ENCODE peak calls at places on chromosomes 2 and 18, in seven cellular contexts. One of them, this sample, is unnamed.

GRCh38 chr2:19073522-19073921 is 284.9 kb downstream of the OSR1 start:
- DNase-seq in kidney: no peak
- DNase-seq in kidney epithelial cell: peak; percentile 79
- DNase-seq in heart left ventricle: no peak
- DNase-seq in brain microvascular endothelial cell: peak; percentile 42
- DNase-seq in BJ: peak; percentile 3
- DNase-seq in A549: peak; percentile 59
- DNase-seq in this sample: peak; percentile 82

GRCh38 chr18:49052891-49053644 is 102.3 kb upstream of the SMAD7 start:
- DNase-seq in kidney epithelial cell: peak; percentile 2
- DNase-seq in BJ: peak; percentile 90
- DNase-seq in A549: no peak
- DNase-seq in brain microvascular endothelial cell: peak; percentile 99
- DNase-seq in heart left ventricle: no peak
- DNase-seq in kidney: no peak
- DNase-seq in this sample: peak; percentile 70

GRCh38 chr2:69514406-69514805 is 77.2 kb upstream of the NFU1 start:
- DNase-seq in A549: no peak
- DNase-seq in heart left ventricle: no peak
- DNase-seq in brain microvascular endothelial cell: peak; percentile 87
- DNase-seq in kidney: peak; percentile 84
- DNase-seq in kidney epithelial cell: peak; percentile 35
- DNase-seq in BJ: peak; percentile 19
- DNase-seq in this sample: peak; percentile 27

GRCh38 chr2:25851740-25852503 is 26.4 kb downstream of the ASXL2 start:
- DNase-seq in kidney: no peak
- DNase-seq in brain microvascular endothelial cell: peak; percentile 81
- DNase-seq in heart left ventricle: no peak
- DNase-seq in kidney epithelial cell: peak; percentile 59
- DNase-seq in BJ: peak; percentile 55
- DNase-seq in A549: peak; percentile 68
- DNase-seq in this sample: peak; percentile 56

GRCh38 chr2:235332240-235332890 is 161.5 kb upstream of the AGAP1 start:
- DNase-seq in heart left ventricle: no peak
- DNase-seq in kidney epithelial cell: no peak
- DNase-seq in brain microvascular endothelial cell: no peak
- DNase-seq in A549: no peak
- DNase-seq in BJ: no peak
- DNase-seq in kidney: no peak
- DNase-seq in this sample: no peak

GRCh38 chr18:77178559-77178958 is 46.0 kb upstream of the MBP start:
- DNase-seq in kidney epithelial cell: no peak
- DNase-seq in heart left ventricle: no peak
- DNase-seq in A549: no peak
- DNase-seq in brain microvascular endothelial cell: no peak
- DNase-seq in kidney: no peak
- DNase-seq in BJ: no peak
- DNase-seq in this sample: no peak

GRCh38 chr2:230067990-230068657 is 600 bp downstream of the SLC16A14 start:
- DNase-seq in heart left ventricle: peak; percentile 62
- DNase-seq in kidney epithelial cell: no peak
- DNase-seq in kidney: peak; percentile 86
- DNase-seq in BJ: no peak
- DNase-seq in brain microvascular endothelial cell: peak; percentile 1
- DNase-seq in A549: peak; percentile 7
- DNase-seq in this sample: no peak

GRCh38 chr2:22375094-22375493 is 1009.9 kb upstream of the KLHL29 start:
- DNase-seq in brain microvascular endothelial cell: no peak
- DNase-seq in A549: no peak
- DNase-seq in BJ: no peak
- DNase-seq in kidney: no peak
- DNase-seq in heart left ventricle: no peak
- DNase-seq in kidney epithelial cell: no peak
- DNase-seq in this sample: no peak

GRCh38 chr2:181790716-181791649 is 100.5 kb upstream of the ITPRID2 start:
- DNase-seq in BJ: peak; percentile 83
- DNase-seq in kidney epithelial cell: peak; percentile 97
- DNase-seq in kidney: no peak
- DNase-seq in brain microvascular endothelial cell: peak; percentile 94
- DNase-seq in A549: peak; percentile 68
- DNase-seq in heart left ventricle: no peak
- DNase-seq in this sample: peak; percentile 95

GRCh38 chr2:71190959-71191943 is 35.7 kb downstream of the PAIP2B start:
- DNase-seq in A549: no peak
- DNase-seq in kidney: no peak
- DNase-seq in kidney epithelial cell: no peak
- DNase-seq in heart left ventricle: no peak
- DNase-seq in BJ: no peak
- DNase-seq in brain microvascular endothelial cell: peak; percentile 2
- DNase-seq in this sample: no peak

GRCh38 chr18:37385846-37386435 is 179.7 kb downstream of the CELF4 start:
- DNase-seq in heart left ventricle: no peak
- DNase-seq in brain microvascular endothelial cell: no peak
- DNase-seq in BJ: no peak
- DNase-seq in kidney epithelial cell: no peak
- DNase-seq in kidney: no peak
- DNase-seq in A549: no peak
- DNase-seq in this sample: no peak
- TF ChIP-seq CTCF in heart left ventricle: peak; percentile 69
- TF ChIP-seq CTCF in brain microvascular endothelial cell: peak; percentile 39
- TF ChIP-seq CTCF in BJ: peak; percentile 50
- TF ChIP-seq CTCF in kidney epithelial cell: peak; percentile 47
- TF ChIP-seq CTCF in kidney: peak; percentile 62
- TF ChIP-seq CTCF in A549: peak; percentile 64
- TF ChIP-seq CTCF in this sample: peak; percentile 44

GRCh38 chr2:240164586-240164985 is 24.1 kb upstream of the OTOS start:
- DNase-seq in A549: no peak
- DNase-seq in brain microvascular endothelial cell: no peak
- DNase-seq in kidney epithelial cell: no peak
- DNase-seq in heart left ventricle: no peak
- DNase-seq in kidney: peak; percentile 36
- DNase-seq in BJ: no peak
- DNase-seq in this sample: no peak
- H3K4me3 ChIP-seq in A549: no peak overlapping the region
- H3K4me3 ChIP-seq in brain microvascular endothelial cell: no peak overlapping the region
- H3K4me3 ChIP-seq in kidney epithelial cell: no peak overlapping the region
- H3K4me3 ChIP-seq in heart left ventricle: no peak overlapping the region
- H3K4me3 ChIP-seq in kidney: no peak overlapping the region
- H3K4me3 ChIP-seq in BJ: no peak overlapping the region
- H3K4me3 ChIP-seq in this sample: no peak overlapping the region

GRCh38 chr2:67322361-67323001 is 74.7 kb upstream of the ETAA1 start:
- DNase-seq in brain microvascular endothelial cell: peak; percentile 33
- DNase-seq in A549: peak; percentile 49
- DNase-seq in kidney epithelial cell: peak; percentile 35
- DNase-seq in kidney: no peak
- DNase-seq in BJ: no peak
- DNase-seq in heart left ventricle: no peak
- DNase-seq in this sample: peak; percentile 45
- TF ChIP-seq CTCF in brain microvascular endothelial cell: peak; percentile 72
- TF ChIP-seq CTCF in A549: peak; percentile 78
- TF ChIP-seq CTCF in kidney epithelial cell: peak; percentile 65
- TF ChIP-seq CTCF in kidney: peak; percentile 43
- TF ChIP-seq CTCF in BJ: peak; percentile 40
- TF ChIP-seq CTCF in heart left ventricle: peak; percentile 35
- TF ChIP-seq CTCF in this sample: peak; percentile 51

GRCh38 chr18:58103339-58103930 is 59.4 kb downstream of the NEDD4L start:
- DNase-seq in heart left ventricle: no peak
- DNase-seq in kidney: no peak
- DNase-seq in A549: no peak
- DNase-seq in brain microvascular endothelial cell: no peak
- DNase-seq in BJ: no peak
- DNase-seq in kidney epithelial cell: no peak
- DNase-seq in this sample: no peak
- H3K4me3 ChIP-seq in heart left ventricle: no peak overlapping the region
- H3K4me3 ChIP-seq in kidney: no peak overlapping the region
- H3K4me3 ChIP-seq in A549: no peak overlapping the region
- H3K4me3 ChIP-seq in brain microvascular endothelial cell: no peak overlapping the region
- H3K4me3 ChIP-seq in BJ: no peak overlapping the region
- H3K4me3 ChIP-seq in kidney epithelial cell: no peak overlapping the region
- H3K4me3 ChIP-seq in this sample: no peak overlapping the region

GRCh38 chr2:133954636-133955035 is 299.2 kb upstream of the MGAT5 start:
- DNase-seq in kidney epithelial cell: no peak
- DNase-seq in A549: no peak
- DNase-seq in heart left ventricle: no peak
- DNase-seq in BJ: no peak
- DNase-seq in kidney: no peak
- DNase-seq in brain microvascular endothelial cell: no peak
- DNase-seq in this sample: no peak

GRCh38 chr2:133956434-133956935 is 297.4 kb upstream of the MGAT5 start:
- DNase-seq in heart left ventricle: no peak
- DNase-seq in BJ: no peak
- DNase-seq in kidney epithelial cell: no peak
- DNase-seq in kidney: no peak
- DNase-seq in A549: no peak
- DNase-seq in brain microvascular endothelial cell: no peak
- DNase-seq in this sample: no peak

GRCh38 chr2:133953524-133953923 is 300.3 kb upstream of the MGAT5 start:
- DNase-seq in brain microvascular endothelial cell: no peak
- DNase-seq in kidney epithelial cell: no peak
- DNase-seq in BJ: no peak
- DNase-seq in A549: no peak
- DNase-seq in heart left ventricle: no peak
- DNase-seq in kidney: no peak
- DNase-seq in this sample: no peak

GRCh38 chr2:133952896-133953295 is 301.0 kb upstream of the MGAT5 start:
- DNase-seq in BJ: no peak
- DNase-seq in kidney: no peak
- DNase-seq in kidney epithelial cell: no peak
- DNase-seq in heart left ventricle: no peak
- DNase-seq in A549: no peak
- DNase-seq in brain microvascular endothelial cell: no peak
- DNase-seq in this sample: no peak

DNA sequence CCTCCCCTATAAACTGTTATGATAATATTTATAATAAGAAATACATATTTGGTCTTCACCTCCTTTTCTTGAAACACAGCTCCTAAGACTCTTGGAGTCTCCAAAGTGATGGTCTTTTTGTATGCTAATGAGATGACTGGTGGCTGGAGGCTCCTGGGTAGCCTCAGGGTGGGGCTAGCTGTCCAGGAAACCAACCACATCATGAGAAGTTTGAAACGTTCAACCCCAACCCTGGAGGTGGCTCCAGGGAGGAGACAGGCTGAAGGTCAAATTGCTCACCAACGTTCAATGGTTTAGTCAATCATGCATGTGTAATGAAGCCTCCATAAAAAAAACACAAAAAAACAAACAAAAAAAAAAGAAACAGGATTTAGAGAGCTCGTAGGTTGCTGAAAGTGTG is 298.7 kb upstream of the MGAT5 start:
- DNase-seq in heart left ventricle: no peak
- DNase-seq in A549: no peak
- DNase-seq in kidney: no peak
- DNase-seq in brain microvascular endothelial cell: no peak
- DNase-seq in kidney epithelial cell: no peak
- DNase-seq in BJ: no peak
- DNase-seq in this sample: no peak
- TF ChIP-seq CTCF in heart left ventricle: no peak
- TF ChIP-seq CTCF in A549: no peak
- TF ChIP-seq CTCF in kidney: no peak
- TF ChIP-seq CTCF in brain microvascular endothelial cell: no peak
- TF ChIP-seq CTCF in kidney epithelial cell: no peak
- TF ChIP-seq CTCF in BJ: no peak
- TF ChIP-seq CTCF in this sample: no peak

DNA sequence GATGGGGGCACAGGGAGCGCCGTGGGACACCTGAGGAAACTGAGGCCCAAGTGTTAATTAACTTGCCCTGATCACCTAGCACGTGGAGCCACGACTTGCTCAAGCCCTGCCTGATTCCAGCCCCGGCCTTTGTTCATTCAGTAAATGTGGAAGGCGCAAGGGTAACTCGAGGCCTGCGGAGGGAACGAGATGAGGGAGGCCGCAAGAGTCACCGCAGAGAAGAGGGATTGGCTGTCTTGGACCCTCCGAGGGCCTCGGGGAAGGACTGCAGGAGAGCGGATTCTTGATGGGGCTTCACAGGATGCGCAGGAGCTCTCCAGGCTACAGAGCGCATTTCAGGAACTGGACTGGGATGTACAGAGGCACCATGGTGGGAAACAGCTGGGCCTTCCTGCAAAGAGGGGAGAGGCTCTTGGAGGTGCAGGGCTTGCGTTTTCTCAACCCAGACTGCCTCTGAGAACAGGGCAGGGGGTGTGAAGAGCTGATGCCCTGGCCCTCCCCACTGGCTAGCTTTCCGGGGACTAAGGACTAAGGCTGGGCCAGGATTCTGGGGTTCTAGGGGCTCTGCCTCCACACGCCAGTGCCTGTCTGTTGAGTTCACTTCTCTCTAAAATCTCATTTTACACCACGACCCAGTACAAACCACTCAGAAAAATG is 569 bp upstream of the ANKMY1 start:
- DNase-seq in kidney: no peak
- DNase-seq in BJ: no peak
- DNase-seq in kidney epithelial cell: no peak
- DNase-seq in A549: no peak
- DNase-seq in brain microvascular endothelial cell: no peak
- DNase-seq in heart left ventricle: no peak
- DNase-seq in this sample: no peak
- H3K4me3 ChIP-seq in kidney: no peak overlapping the region
- H3K4me3 ChIP-seq in BJ: peak overlapping the region; percentile 51
- H3K4me3 ChIP-seq in kidney epithelial cell: no peak overlapping the region
- H3K4me3 ChIP-seq in A549: no peak overlapping the region
- H3K4me3 ChIP-seq in brain microvascular endothelial cell: peak overlapping the region; percentile 56
- H3K4me3 ChIP-seq in heart left ventricle: no peak overlapping the region
- H3K4me3 ChIP-seq in this sample: peak overlapping the region; percentile 46